ENCODE peak calls at places on chromosomes 7 and 10, in seven cellular contexts. N, Q, J, T, V, U and A are unnamed samples.

GRCh38 chr10:71726673-71727428 is 7.3 kb upstream of the C10orf105 start:
- ATAC-seq in N (no peak), Q (peak), J (peak), T (peak), V (peak), U (no peak), A (peak)

GRCh38 chr7:45080958-45081669 is 7.7 kb downstream of the NACAD start:
- ATAC-seq in N (no peak), Q (peak), J (no peak), T (no peak), V (no peak), U (no peak), A (no peak)

GRCh38 chr7:37234928-37235327 is 213.7 kb downstream of the ELMO1 start:
- ATAC-seq in N (no peak), Q (no peak), J (no peak), T (no peak), V (no peak), U (peak), A (no peak)

GRCh38 chr7:50147952-50148351 is 54.9 kb upstream of the ZPBP start:
- ATAC-seq in N (no peak), Q (no peak), J (peak), T (peak), V (peak), U (no peak), A (no peak)

GRCh38 chr10:29063806-29064644 is 224.8 kb upstream of the LYZL1 start:
- ATAC-seq in N (no peak), Q (no peak), J (no peak), T (no peak), V (no peak), U (no peak), A (no peak)

GRCh38 chr7:116242177-116242576 is 31.8 kb downstream of the TES start:
- ATAC-seq in N (no peak), Q (no peak), J (no peak), T (no peak), V (no peak), U (no peak), A (no peak)

GRCh38 chr7:25347360-25347759 is 119.1 kb upstream of the NPVF start:
- ATAC-seq in N (no peak), Q (no peak), J (no peak), T (no peak), V (no peak), U (no peak), A (no peak)

GRCh38 chr7:16284581-16284980 is 136.8 kb downstream of the CRPPA start:
- ATAC-seq in N (no peak), Q (no peak), J (no peak), T (no peak), V (no peak), U (no peak), A (no peak)

GRCh38 chr10:119424591-119424975 is 117.9 kb downstream of the RGS10 start:
- ATAC-seq in N (no peak), Q (no peak), J (no peak), T (no peak), V (no peak), U (peak), A (no peak)

GRCh38 chr7:130419652-130420051 is 21.2 kb downstream of the CEP41 start:
- ATAC-seq in N (no peak), Q (peak), J (peak), T (peak), V (peak), U (no peak), A (peak)

GRCh38 chr10:119104653-119105024 is 726 bp downstream of the DENND10 start:
- ATAC-seq in N (peak), Q (no peak), J (no peak), T (no peak), V (no peak), U (peak), A (no peak)

GRCh38 chr7:98617051-98617959 is at the start of gene NPTX2:
- ATAC-seq in N (peak), Q (no peak), J (peak), T (no peak), V (no peak), U (peak), A (peak)

GRCh38 chr10:67622984-67623383 is 73.0 kb downstream of the CTNNA3 start:
- ATAC-seq in N (no peak), Q (no peak), J (no peak), T (no peak), V (no peak), U (no peak), A (no peak)

GRCh38 chr7:108503112-108504026 is 22.6 kb downstream of the PNPLA8 start:
- ATAC-seq in N (no peak), Q (peak), J (no peak), T (no peak), V (no peak), U (no peak), A (no peak)

GRCh38 chr10:102523250-102524029 is 19.7 kb downstream of the SUFU start:
- ATAC-seq in N (no peak), Q (no peak), J (peak), T (no peak), V (peak), U (no peak), A (peak)

GRCh38 chr7:112212516-112213036 is 6.1 kb downstream of the ZNF277 start:
- ATAC-seq in N (no peak), Q (no peak), J (no peak), T (no peak), V (no peak), U (no peak), A (no peak)